ENCODE peak calls at places on chromosomes 11 and 22, in eight cellular contexts. L, Y, F, M, C, O, S and Q are unnamed samples. For H3K36me3, the result is how much of the 10 kb centered on the place peaks cover.

GRCh38 chr22:44497904-44498242 is at the start of gene RTL6:
- DNase-seq in L (no peak), Y (no peak), F (no peak), M (no peak), C (no peak), O (peak), S (no peak), Q (no peak)

GRCh38 chr11:19675397-19675796 is 37.2 kb upstream of the NAV2 start:
- DNase-seq in L (no peak), Y (no peak), F (no peak), M (no peak), C (no peak), O (no peak), S (no peak), Q (no peak)

GRCh38 chr11:6604081-6604626 is 580 bp downstream of the ILK start:
- DNase-seq in L (peak), Y (peak), F (peak), M (peak), C (no peak), O (peak), S (peak), Q (peak)

GRCh38 chr11:48101958-48102357 is 114.7 kb upstream of the OR4B1 start:
- DNase-seq in L (no peak), Y (peak), F (no peak), M (no peak), C (no peak), O (no peak), S (no peak), Q (no peak)

GRCh38 chr11:122101625-122102291 is 14.3 kb downstream of the BLID start:
- DNase-seq in L (peak), Y (peak), F (peak), M (peak), C (no peak), O (peak), S (peak), Q (no peak)

GRCh38 chr11:47593492-47593933 is 698 bp downstream of the C1QTNF4 start:
- DNase-seq in L (no peak), Y (no peak), F (no peak), M (no peak), C (no peak), O (no peak), S (no peak), Q (no peak)

GRCh38 chr11:86140334-86140733 is 71.5 kb upstream of the PICALM start:
- DNase-seq in L (no peak), Y (no peak), F (no peak), M (no peak), C (no peak), O (no peak), S (no peak), Q (no peak)

GRCh38 chr11:8290122-8290810 is 26.6 kb upstream of the LMO1 start:
- DNase-seq in L (no peak), Y (no peak), F (no peak), M (no peak), C (no peak), O (no peak), S (no peak), Q (peak)

GRCh38 chr11:58963551-58964075 is 24.3 kb downstream of the GLYATL1 start:
- DNase-seq in L (peak), Y (no peak), F (no peak), M (peak), C (peak), O (no peak), S (no peak), Q (no peak)

GRCh38 chr11:43880640-43881159 is at the start of gene ALKBH3:
- DNase-seq in L (peak), Y (peak), F (peak), M (peak), C (peak), O (peak), S (peak), Q (peak)

GRCh38 chr22:27612075-27612474 is 189.5 kb downstream of the MN1 start:
- DNase-seq in L (no peak), Y (no peak), F (no peak), M (no peak), C (no peak), O (no peak), S (no peak), Q (no peak)

GRCh38 chr11:102546427-102546826 is 15.9 kb upstream of the MMP7 start:
- DNase-seq in L (no peak), Y (no peak), F (no peak), M (no peak), C (no peak), O (no peak), S (no peak), Q (no peak)

GRCh38 chr22:46518542-46519325 is 18.7 kb downstream of the CELSR1 start:
- DNase-seq in L (no peak), Y (no peak), F (no peak), M (no peak), C (no peak), O (no peak), S (no peak), Q (no peak)

GRCh38 chr22:34866501-34867171 is 199.3 kb upstream of the ISX start:
- DNase-seq in L (no peak), Y (no peak), F (no peak), M (peak), C (no peak), O (no peak), S (no peak), Q (no peak)

GRCh38 chr11:69135420-69136363 is 20.0 kb upstream of the SMIM38 start:
- DNase-seq in L (no peak), Y (no peak), F (no peak), M (no peak), C (no peak), O (no peak), S (no peak), Q (no peak)

GRCh38 chr11:95134491-95134890 is 44.8 kb downstream of the ENDOD1 start:
- DNase-seq in L (no peak), Y (no peak), F (no peak), M (peak), C (no peak), O (no peak), S (no peak), Q (no peak)

GRCh38 chr11:124747406-124748099 is 4.5 kb downstream of the VSIG2 start:
- DNase-seq in L (no peak), Y (no peak), F (no peak), M (no peak), C (no peak), O (no peak), S (no peak), Q (no peak)

GRCh38 chr11:112174789-112175595 is at the start of gene BCO2:
- DNase-seq in L (peak), Y (peak), F (peak), M (peak), C (peak), O (peak), S (peak), Q (peak)

GRCh38 chr11:71384561-71384960 is 63.6 kb downstream of the DHCR7 start:
- DNase-seq in L (no peak), Y (no peak), F (no peak), M (no peak), C (no peak), O (no peak), S (no peak), Q (no peak)

GRCh38 chr11:23990346-23990745 is 506.5 kb upstream of the LUZP2 start:
- DNase-seq in L (no peak), Y (no peak), F (no peak), M (peak), C (no peak), O (no peak), S (no peak), Q (no peak)

GRCh38 chr11:47443028-47443700 is 5.8 kb downstream of the RAPSN start:
- DNase-seq in L (no peak), Y (no peak), F (no peak), M (no peak), C (no peak), O (no peak), S (no peak), Q (no peak)

GRCh38 chr11:111765984-111766833 is at the start of gene PPP2R1B:
- DNase-seq in L (peak), Y (peak), F (peak), M (peak), C (peak), O (peak), S (peak), Q (peak)

GRCh38 chr11:63933459-63933858 is 5.3 kb upstream of the NAA40 start:
- DNase-seq in L (no peak), Y (no peak), F (no peak), M (peak), C (no peak), O (no peak), S (no peak), Q (no peak)

GRCh38 chr22:44407404-44408226 is 90.4 kb downstream of the RTL6 start:
- DNase-seq in L (no peak), Y (no peak), F (no peak), M (no peak), C (peak), O (no peak), S (no peak), Q (no peak)

GRCh38 chr11:111012497-111012896 is 233.0 kb upstream of the POU2AF2 start:
- DNase-seq in L (no peak), Y (no peak), F (no peak), M (no peak), C (no peak), O (no peak), S (no peak), Q (no peak)

GRCh38 chr11:65112551-65113360 is 1.1 kb downstream of the TM7SF2 start:
- DNase-seq in L (peak), Y (peak), F (peak), M (peak), C (no peak), O (no peak), S (peak), Q (peak)

GRCh38 chr11:32838505-32839274 is 9.0 kb downstream of the PRRG4 start:
- DNase-seq in L (no peak), Y (no peak), F (no peak), M (peak), C (no peak), O (no peak), S (peak), Q (peak)

GRCh38 chr11:65113361-65113756 is 1.7 kb downstream of the TM7SF2 start:
- DNase-seq in L (peak), Y (no peak), F (peak), M (peak), C (no peak), O (no peak), S (no peak), Q (no peak)

GRCh38 chr11:70819022-70819421 is 420.7 kb downstream of the CTTN start:
- DNase-seq in L (no peak), Y (no peak), F (no peak), M (no peak), C (no peak), O (no peak), S (no peak), Q (no peak)

GRCh38 chr11:110463153-110463552 is 33.4 kb downstream of the FDX1 start:
- DNase-seq in L (no peak), Y (peak), F (peak), M (peak), C (no peak), O (peak), S (peak), Q (peak)

DNA sequence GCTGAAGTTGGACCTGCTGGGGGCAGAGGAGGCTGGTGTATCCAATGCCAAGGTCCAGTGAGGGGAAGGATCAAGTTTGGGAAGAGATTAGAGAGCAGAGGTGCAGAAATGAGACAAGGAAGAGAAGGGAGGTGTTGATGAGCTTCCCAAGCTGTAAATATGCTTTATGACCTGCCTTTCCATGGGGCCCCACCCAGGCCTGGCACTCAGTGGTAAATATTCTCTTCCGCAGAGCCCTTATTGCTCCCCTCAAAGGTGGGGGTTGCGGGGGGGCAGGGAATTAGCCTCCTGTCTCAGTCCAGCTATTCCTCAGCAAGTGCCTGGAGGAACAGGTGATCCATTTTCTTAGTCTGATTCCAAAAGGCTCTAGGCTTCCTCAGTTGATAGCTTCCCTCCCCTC is 24.1 kb downstream of the PHLDB1 start:
- DNase-seq in L (no peak), Y (no peak), F (no peak), M (no peak), C (no peak), O (no peak), S (peak), Q (no peak)
- H3K36me3 ChIP-seq in L (under half), Y (under half), F (under half), M (under half), C (under half), O (under half), S (under half), Q (under half)

DNA sequence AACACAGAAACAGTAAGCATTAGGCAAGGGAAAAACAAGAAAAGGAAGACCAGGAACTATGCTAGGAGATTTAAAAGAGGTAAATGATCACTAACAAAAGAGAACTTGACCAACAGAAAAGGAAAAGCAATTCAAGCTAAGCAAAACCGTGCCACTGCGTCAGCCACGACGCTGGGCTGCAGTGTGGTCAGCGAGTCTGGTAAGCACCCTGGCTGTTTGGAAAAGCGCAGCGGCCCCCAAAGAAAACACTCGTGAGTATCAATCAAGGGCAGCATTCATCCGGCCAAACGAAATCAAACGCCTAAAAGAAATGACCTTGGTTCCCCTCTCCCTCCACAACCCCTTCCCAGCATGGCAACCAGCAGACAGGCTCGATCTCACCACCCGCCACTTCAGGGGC is 28.8 kb downstream of the PACSIN2 start:
- DNase-seq in L (no peak), Y (no peak), F (no peak), M (no peak), C (no peak), O (no peak), S (no peak), Q (no peak)
- H3K27ac ChIP-seq in L (no peak), Y (no peak), F (no peak), M (no peak), C (no peak), O (no peak), S (no peak), Q (no peak)

GRCh38 chr22:29795663-29796062 is 28.5 kb downstream of the UQCR10 start:
- DNase-seq in L (no peak), Y (no peak), F (no peak), M (no peak), C (no peak), O (no peak), S (no peak), Q (no peak)
- H3K36me3 ChIP-seq in L (under half), Y (under half), F (under half), M (under half), C (under half), O (under half), S (under half), Q (under half)

GRCh38 chr22:19978748-19979147 is 37.1 kb upstream of the TXNRD2 start:
- DNase-seq in L (no peak), Y (no peak), F (no peak), M (no peak), C (no peak), O (no peak), S (no peak), Q (no peak)

GRCh38 chr22:19977296-19978243 is 36.0 kb upstream of the TXNRD2 start:
- DNase-seq in L (no peak), Y (no peak), F (no peak), M (no peak), C (no peak), O (no peak), S (no peak), Q (no peak)

GRCh38 chr22:19974935-19975706 is 33.5 kb upstream of the TXNRD2 start:
- DNase-seq in L (no peak), Y (no peak), F (no peak), M (no peak), C (no peak), O (no peak), S (no peak), Q (no peak)

GRCh38 chr22:19975707-19976035 is 34.1 kb upstream of the TXNRD2 start:
- DNase-seq in L (no peak), Y (no peak), F (no peak), M (no peak), C (no peak), O (no peak), S (no peak), Q (no peak)

GRCh38 chr22:19976671-19977070 is 35.1 kb upstream of the TXNRD2 start:
- DNase-seq in L (no peak), Y (no peak), F (no peak), M (no peak), C (no peak), O (no peak), S (no peak), Q (no peak)
- H3K27ac ChIP-seq in L (no peak), Y (no peak), F (no peak), M (no peak), C (no peak), O (peak), S (no peak), Q (no peak)